ENCODE peak calls at places on chromosomes 2 and 18, in four cellular contexts. One of them, this sample, is unnamed.
A peak's percentile ranks its signal among the peaks of the same experiment; 100 is the strongest.

GRCh38 chr18:68724021-68724420 is 9.1 kb upstream of the TMX3 start:
- DNase-seq in WERI-Rb-1: no peak
- DNase-seq in PC-9: no peak
- DNase-seq in uterus: no peak
- DNase-seq in this sample: no peak

GRCh38 chr18:45715212-45715780 is 8.7 kb upstream of the SLC14A1 start:
- DNase-seq in WERI-Rb-1: no peak
- DNase-seq in PC-9: no peak
- DNase-seq in uterus: no peak
- DNase-seq in this sample: no peak

GRCh38 chr18:74745658-74746403 is 148.2 kb downstream of the ZNF407 start:
- DNase-seq in WERI-Rb-1: no peak
- DNase-seq in PC-9: peak; percentile 81
- DNase-seq in uterus: no peak
- DNase-seq in this sample: no peak

GRCh38 chr18:23302852-23303527 is 150.1 kb upstream of the RIOK3 start:
- DNase-seq in WERI-Rb-1: no peak
- DNase-seq in PC-9: peak; percentile 78
- DNase-seq in uterus: no peak
- DNase-seq in this sample: no peak

GRCh38 chr2:24176326-24176725 is 1.5 kb downstream of the FAM228A start:
- DNase-seq in WERI-Rb-1: peak; percentile 73
- DNase-seq in PC-9: no peak
- DNase-seq in uterus: no peak
- DNase-seq in this sample: no peak

GRCh38 chr2:13000644-13001375 is 284.1 kb downstream of the TRIB2 start:
- DNase-seq in WERI-Rb-1: no peak
- DNase-seq in PC-9: no peak
- DNase-seq in uterus: peak; percentile 31
- DNase-seq in this sample: no peak

GRCh38 chr2:109371481-109372170 is 242.1 kb downstream of the SEPTIN10 start:
- DNase-seq in WERI-Rb-1: no peak
- DNase-seq in PC-9: no peak
- DNase-seq in uterus: peak; percentile 5
- DNase-seq in this sample: no peak

GRCh38 chr2:99085400-99085799 is 56.1 kb upstream of the C2orf15 start:
- DNase-seq in WERI-Rb-1: no peak
- DNase-seq in PC-9: no peak
- DNase-seq in uterus: no peak
- DNase-seq in this sample: no peak

GRCh38 chr2:138846216-138846821 is 66.1 kb upstream of the NXPH2 start:
- DNase-seq in WERI-Rb-1: no peak
- DNase-seq in PC-9: no peak
- DNase-seq in uterus: no peak
- DNase-seq in this sample: no peak

GRCh38 chr2:4618630-4619228 is 915.4 kb downstream of the DCDC2C start:
- DNase-seq in WERI-Rb-1: no peak
- DNase-seq in PC-9: no peak
- DNase-seq in uterus: no peak
- DNase-seq in this sample: no peak

GRCh38 chr18:60686142-60686541 is 313.6 kb upstream of the MC4R start:
- DNase-seq in WERI-Rb-1: no peak
- DNase-seq in PC-9: no peak
- DNase-seq in uterus: no peak
- DNase-seq in this sample: no peak

GRCh38 chr18:60684843-60685513 is 312.4 kb upstream of the MC4R start:
- DNase-seq in WERI-Rb-1: no peak
- DNase-seq in PC-9: no peak
- DNase-seq in uterus: no peak
- DNase-seq in this sample: no peak
- H3K36me3 ChIP-seq in WERI-Rb-1: no peaks in the 10 kb centered on the region
- H3K36me3 ChIP-seq in PC-9: no peaks in the 10 kb centered on the region
- H3K36me3 ChIP-seq in uterus: no peaks in the 10 kb centered on the region
- H3K36me3 ChIP-seq in this sample: no peaks in the 10 kb centered on the region

DNA sequence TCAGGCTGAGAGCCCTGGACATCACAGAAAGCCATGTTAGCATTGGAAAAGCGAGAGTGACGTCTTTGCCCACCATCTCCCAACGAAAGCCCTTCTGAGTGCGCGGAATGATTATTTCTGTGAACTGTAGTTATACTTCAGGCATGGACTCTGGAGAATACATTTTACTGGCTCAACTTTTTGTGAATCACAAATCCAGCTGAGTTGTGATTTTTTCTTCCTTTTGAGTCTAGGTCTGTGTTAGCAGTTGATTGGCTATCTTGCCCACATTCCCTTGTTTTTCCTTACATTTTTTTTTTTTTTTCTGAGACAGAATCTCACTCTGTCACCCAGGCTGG is 183.1 kb downstream of the INO80D start:
- DNase-seq in WERI-Rb-1: no peak
- DNase-seq in PC-9: no peak
- DNase-seq in uterus: no peak
- DNase-seq in this sample: no peak
- H3K4me3 ChIP-seq in WERI-Rb-1: no peak overlapping the region
- H3K4me3 ChIP-seq in PC-9: no peak overlapping the region
- H3K4me3 ChIP-seq in uterus: no peak overlapping the region
- H3K4me3 ChIP-seq in this sample: no peak overlapping the region

GRCh38 chr2:26904839-26905238 is 56.9 kb downstream of the DPYSL5 start:
- DNase-seq in WERI-Rb-1: no peak
- DNase-seq in PC-9: no peak
- DNase-seq in uterus: no peak
- DNase-seq in this sample: no peak
- H3K36me3 ChIP-seq in WERI-Rb-1: peaks cover 93% of the 10 kb centered on the region
- H3K36me3 ChIP-seq in PC-9: no peaks in the 10 kb centered on the region
- H3K36me3 ChIP-seq in uterus: no peaks in the 10 kb centered on the region
- H3K36me3 ChIP-seq in this sample: no peaks in the 10 kb centered on the region

DNA sequence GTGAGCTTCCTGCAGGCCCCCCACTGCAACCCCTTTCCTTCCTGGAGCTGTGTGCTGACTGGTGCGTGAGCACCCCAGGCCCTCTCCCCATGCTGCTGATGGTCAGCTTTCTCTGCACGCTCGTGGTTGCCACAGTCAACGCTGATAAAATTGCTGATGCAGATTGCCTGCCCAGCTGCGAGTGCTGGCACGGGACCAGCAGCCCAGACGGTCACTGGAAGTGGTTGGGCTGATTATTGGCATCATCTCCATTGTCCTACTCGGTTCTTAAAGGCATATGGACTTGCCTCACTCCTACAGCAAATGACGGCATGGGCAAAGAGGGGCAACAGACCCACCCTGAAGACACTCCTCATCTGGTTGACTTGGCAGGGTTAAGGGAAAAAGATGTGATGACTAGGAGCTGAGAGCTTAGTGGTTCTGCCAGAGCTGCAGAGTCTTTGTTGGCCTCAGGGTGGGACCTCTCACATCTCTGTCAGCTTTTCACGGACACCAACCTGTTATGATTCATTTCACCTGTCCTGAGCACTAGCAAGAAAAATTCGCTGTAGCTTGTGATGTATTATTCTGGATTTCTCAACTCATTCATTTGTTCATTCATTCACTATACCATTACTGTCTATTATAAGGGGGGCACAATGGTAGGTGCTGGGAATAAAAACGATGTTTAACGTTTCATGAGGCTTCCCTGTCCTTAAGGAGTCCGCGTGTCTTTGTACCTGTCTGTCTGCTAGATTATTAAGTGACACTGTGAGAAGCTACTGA is 38.4 kb downstream of the PAX8 start:
- DNase-seq in WERI-Rb-1: no peak
- DNase-seq in PC-9: peak; percentile 82
- DNase-seq in uterus: peak; percentile 73
- DNase-seq in this sample: peak; percentile 88
- H3K4me3 ChIP-seq in WERI-Rb-1: no peak overlapping the region
- H3K4me3 ChIP-seq in PC-9: peak overlapping the region; percentile 16
- H3K4me3 ChIP-seq in uterus: no peak overlapping the region
- H3K4me3 ChIP-seq in this sample: no peak overlapping the region

This sample was measured in spleen.